ENCODE peak calls at places on chromosomes 7 and 10, in six cellular contexts. B, D, U, W, S and G are unnamed samples.

GRCh38 chr7:44103941-44104879 is at the start of gene AEBP1:
- DNase-seq in U (peak; percentile 60), S (no peak), W (no peak), B (peak; percentile 77), D (no peak), G (peak; percentile 46)

GRCh38 chr7:108417926-108418325 is 38.3 kb downstream of the NRCAM start:
- DNase-seq in U (no peak), S (no peak), W (no peak), B (no peak), D (no peak), G (no peak)

GRCh38 chr10:72074413-72075183 is 13.8 kb downstream of the SPOCK2 start:
- DNase-seq in B (no peak), S (no peak), U (no peak), W (no peak), D (no peak), G (no peak)

GRCh38 chr10:86308056-86308455 is 58.5 kb downstream of the GRID1 start:
- DNase-seq in B (peak; percentile 45), D (no peak), W (no peak), S (no peak), U (peak; percentile 3), G (no peak)

GRCh38 chr10:122845783-122846332 is at the start of gene CUZD1:
- DNase-seq in S (no peak), B (no peak), U (no peak), D (no peak), W (no peak), G (no peak)

GRCh38 chr10:114103286-114103685 is 59.6 kb downstream of the ADRB1 start:
- DNase-seq in U (no peak), W (peak; percentile 66), D (no peak), S (peak; percentile 34), B (no peak), G (peak; percentile 54)

GRCh38 chr10:44859546-44860285 is 51.4 kb upstream of the TMEM72 start:
- DNase-seq in D (no peak), S (no peak), U (no peak), W (no peak), B (peak; percentile 57), G (no peak)

GRCh38 chr7:24401628-24402593 is 117.9 kb downstream of the NPY start:
- DNase-seq in D (no peak), U (no peak), B (no peak), S (no peak), W (peak; percentile 45), G (no peak)

GRCh38 chr10:126376956-126377355 is 11.3 kb downstream of the ADAM12 start:
- DNase-seq in B (no peak), W (peak; percentile 24), S (no peak), U (no peak), D (no peak), G (no peak)

GRCh38 chr10:88832376-88832775 is 19.3 kb downstream of the ANKRD22 start:
- DNase-seq in U (no peak), W (no peak), S (no peak), B (no peak), D (no peak), G (no peak)

GRCh38 chr7:24821045-24821853 is 64.0 kb upstream of the GSDME start:
- DNase-seq in D (peak; percentile 43), W (peak; percentile 98), U (no peak), B (no peak), S (peak; percentile 49), G (no peak)

GRCh38 chr7:30977896-30978564 is 14.3 kb downstream of the GHRHR start:
- DNase-seq in D (no peak), U (peak; percentile 66), W (peak; percentile 37), B (no peak), S (peak; percentile 31), G (no peak)

GRCh38 chr10:103757531-103758293 is 97.7 kb downstream of the SH3PXD2A start:
- DNase-seq in W (no peak), U (no peak), D (peak; percentile 91), S (peak; percentile 56), B (no peak), G (no peak)

GRCh38 chr7:139531094-139531493 is 7.6 kb downstream of the CLEC2L start:
- DNase-seq in U (no peak), W (no peak), S (no peak), D (no peak), B (no peak), G (no peak)